ENCODE peak calls at places on chromosomes 13 and 19, in four cellular contexts. G, K, P and S are unnamed samples. For H3K4me1, the result is how much of the 10 kb centered on the place peaks cover.

GRCh38 chr13:30805603-30806011 is 70.3 kb downstream of the ALOX5AP start:
- DNase-seq in G (peak), P (no peak), K (no peak), S (no peak)

GRCh38 chr13:107642841-107643240 is 572.5 kb downstream of the LIG4 start:
- DNase-seq in P (no peak), G (no peak), K (no peak), S (no peak)

GRCh38 chr19:19488041-19488874 is 27.1 kb downstream of the TSSK6 start:
- DNase-seq in P (no peak), K (no peak), G (peak), S (no peak)

GRCh38 chr13:41546372-41547252 is 89.3 kb downstream of the RGCC start:
- DNase-seq in P (no peak), K (no peak), G (no peak), S (no peak)

GRCh38 chr13:40116008-40116407 is 460.5 kb downstream of the COG6 start:
- DNase-seq in G (peak), P (no peak), K (no peak), S (no peak)

GRCh38 chr19:1700733-1701663 is 48.6 kb upstream of the TCF3 start:
- DNase-seq in G (no peak), P (no peak), K (no peak), S (no peak)

GRCh38 chr19:2567580-2567979 is 91.7 kb downstream of the GADD45B start:
- DNase-seq in K (peak), G (no peak), P (no peak), S (no peak)

GRCh38 chr13:48660356-48661076 is 6.8 kb downstream of the CYSLTR2 start:
- DNase-seq in G (peak), K (no peak), P (no peak), S (no peak)

GRCh38 chr13:97112451-97113152 is 109.5 kb upstream of the MBNL2 start:
- DNase-seq in P (no peak), G (no peak), K (no peak), S (no peak)

GRCh38 chr13:51714663-51715168 is 89.2 kb downstream of the DHRS12 start:
- DNase-seq in G (no peak), P (no peak), K (no peak), S (no peak)

GRCh38 chr19:18898533-18899408 is 2.8 kb upstream of the CERS1 start:
- DNase-seq in P (no peak), G (no peak), K (no peak), S (no peak)

GRCh38 chr19:51026554-51026831 is at the start of gene KLK11:
- DNase-seq in K (no peak), P (no peak), G (no peak), S (no peak)

GRCh38 chr19:6326815-6327214 is 6.6 kb downstream of the ACER1 start:
- DNase-seq in P (no peak), G (no peak), K (no peak), S (no peak)

GRCh38 chr13:51178456-51179074 is 43.6 kb upstream of the FAM124A start:
- DNase-seq in G (no peak), K (no peak), P (no peak), S (no peak)

GRCh38 chr19:10290876-10291553 is 1.3 kb downstream of the ICAM5 start:
- DNase-seq in P (peak), G (peak), K (peak), S (peak)

GRCh38 chr19:55406869-55407624 is 541 bp downstream of the UBE2S start:
- DNase-seq in P (no peak), K (peak), G (peak), S (peak)

GRCh38 chr19:41530761-41531301 is 45.1 kb upstream of the CEACAM21 start:
- DNase-seq in G (no peak), K (no peak), P (no peak), S (no peak)

GRCh38 chr13:86976521-86977324 is 694.4 kb upstream of the SLITRK5 start:
- DNase-seq in G (no peak), K (no peak), P (no peak), S (no peak)

GRCh38 chr13:40060318-40061007 is 405.0 kb downstream of the COG6 start:
- DNase-seq in K (peak), P (no peak), G (no peak), S (no peak)

GRCh38 chr19:7970716-7971448 is 27.4 kb upstream of the TIMM44 start:
- DNase-seq in G (peak), P (no peak), K (no peak), S (no peak)

GRCh38 chr19:38932425-38933179 is 1.9 kb downstream of the MRPS12 start:
- DNase-seq in G (peak), K (no peak), P (peak), S (no peak)

GRCh38 chr13:110627761-110628476 is 12.6 kb downstream of the NAXD start:
- DNase-seq in P (no peak), G (no peak), K (no peak), S (no peak)

GRCh38 chr13:110629735-110630134 is 14.4 kb downstream of the NAXD start:
- DNase-seq in G (no peak), P (no peak), K (no peak), S (no peak)

GRCh38 chr13:110628952-110629701 is 13.8 kb downstream of the NAXD start:
- DNase-seq in P (no peak), K (no peak), G (no peak), S (no peak)

GRCh38 chr13:110627351-110627750 is 12.0 kb downstream of the NAXD start:
- DNase-seq in P (no peak), G (no peak), K (no peak), S (no peak)

GRCh38 chr13:110628477-110628793 is 13.1 kb downstream of the NAXD start:
- DNase-seq in K (no peak), G (no peak), P (no peak), S (no peak)
- H3K4me1 ChIP-seq in K (under half), G (under half), P (under half), S (under half)

GRCh38 chr13:44373247-44373600 is 400 bp upstream of the SERP2 start:
- DNase-seq in G (no peak), K (no peak), P (no peak), S (no peak)
- H3K27ac ChIP-seq in G (no peak), K (peak), P (no peak), S (peak)

DNA sequence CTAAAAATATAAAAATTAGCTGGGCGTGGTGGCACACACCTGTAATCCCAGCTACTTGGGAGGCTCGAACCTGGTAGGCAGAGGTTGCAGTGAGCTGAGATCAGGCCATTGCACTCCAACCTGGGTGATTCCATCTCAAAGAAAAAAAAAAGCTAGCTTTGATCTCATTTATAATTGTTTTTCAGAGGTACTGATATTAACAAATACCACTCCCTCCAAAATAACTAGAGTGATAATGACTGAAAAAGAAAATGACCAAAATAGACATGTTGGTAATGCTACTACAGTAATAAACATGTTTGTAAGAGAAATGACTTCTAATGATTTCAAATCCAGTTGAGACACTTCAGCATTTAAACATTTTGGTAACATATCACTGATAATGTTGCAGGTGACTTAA is 13.0 kb downstream of the PDCD5 start:
- DNase-seq in K (no peak), P (no peak), G (no peak), S (no peak)
- TF ChIP-seq CTCF in K (no peak), P (no peak), G (no peak), S (no peak)

GRCh38 chr19:49891393-49891792 is 5.3 kb downstream of the IL4I1 start:
- DNase-seq in P (no peak), K (no peak), G (no peak), S (no peak)
- H3K4me1 ChIP-seq in P (under half), K (under half), G (under half), S (under half)

GRCh38 chr13:29587645-29588044 is 7.8 kb downstream of the SLC7A1 start:
- DNase-seq in G (no peak), K (no peak), P (no peak), S (no peak)

GRCh38 chr13:29589234-29589633 is 6.3 kb downstream of the SLC7A1 start:
- DNase-seq in G (no peak), K (no peak), P (no peak), S (no peak)

GRCh38 chr13:29591310-29591709 is 4.2 kb downstream of the SLC7A1 start:
- DNase-seq in P (no peak), G (no peak), K (no peak), S (no peak)

GRCh38 chr13:29593605-29594297 is 1.7 kb downstream of the SLC7A1 start:
- DNase-seq in K (no peak), G (no peak), P (no peak), S (no peak)

GRCh38 chr13:29589967-29590366 is 5.5 kb downstream of the SLC7A1 start:
- DNase-seq in G (no peak), K (no peak), P (no peak), S (no peak)
- H3K27ac ChIP-seq in G (no peak), K (no peak), P (no peak), S (no peak)

GRCh38 chr13:67366533-67366932 is 136.4 kb upstream of the PCDH9 start:
- DNase-seq in K (no peak), P (no peak), G (no peak), S (no peak)
- TF ChIP-seq CTCF in K (no peak), P (no peak), G (peak), S (no peak)